ENCODE peak calls at places on chromosomes 2 and 18, in ten cellular contexts. Q is activated naive CD4-positive, alpha-beta T cell treated with anti-CD3 and anti-CD28 coated beads, Interleukin-2, amount 10 ng/mL, durations not matched to agents 7 days and 5 days; C is activated CD4-positive, alpha-beta T cell treated with anti-CD3 and anti-CD28 coated beads, Interleukin-2, amount 50 U/mL, for 4 hours; D is stimulated activated CD4-positive, alpha-beta T cell treated with anti-CD3 and anti-CD28 coated beads, Interleukin-12 subunit alpha, Interleukin-12 subunit beta, amount 100 ng/mL, for 48 hours; O is endothelial cell; H is WTC11; J is posterior vena cava; N is PC-9; S is HuH-7.5; I is heart left ventricle. W is an unnamed sample.

GRCh38 chr2:218130373-218130772 is 4.5 kb downstream of the CXCR2 start:
- DNase-seq in Q (no peak), C (no peak), D (no peak), O (no peak), H (no peak), J (no peak), N (no peak), S (no peak), I (no peak), W (no peak)

GRCh38 chr2:111662039-111662740 is 221.8 kb downstream of the ANAPC1 start:
- DNase-seq in Q (no peak), C (no peak), D (no peak), O (no peak), H (no peak), J (no peak), N (peak; percentile 41), S (no peak), I (no peak), W (no peak)

GRCh38 chr2:177056540-177056939 is 156.1 kb upstream of the HNRNPA3 start:
- DNase-seq in Q (no peak), C (no peak), D (no peak), O (peak; percentile 29), H (peak; percentile 28), J (no peak), N (no peak), S (peak; percentile 24), I (no peak), W (no peak)

GRCh38 chr2:10434885-10435419 is 13.2 kb downstream of the ODC1 start:
- DNase-seq in Q (peak; percentile 73), C (peak; percentile 53), D (peak; percentile 74), O (peak; percentile 94), H (peak; percentile 84), J (peak; percentile 93), N (peak; percentile 62), S (peak; percentile 86), I (peak; percentile 75), W (peak; percentile 76)

GRCh38 chr2:218860950-218861381 is 1.4 kb downstream of the WNT6 start:
- DNase-seq in Q (no peak), C (no peak), D (no peak), O (no peak), H (peak; percentile 87), J (peak; percentile 79), N (no peak), S (peak; percentile 61), I (peak; percentile 75), W (no peak)

GRCh38 chr18:55477537-55478300 is 110.3 kb downstream of the TCF4 start:
- DNase-seq in Q (peak; percentile 47), C (peak; percentile 1), D (no peak), O (no peak), H (no peak), J (no peak), N (no peak), S (no peak), I (no peak), W (no peak)

GRCh38 chr2:21034972-21035279 is 8.9 kb downstream of the APOB start:
- DNase-seq in Q (no peak), C (no peak), D (no peak), O (no peak), H (no peak), J (no peak), N (no peak), S (no peak), I (no peak), W (no peak)

GRCh38 chr2:240131296-240131695 is 4.8 kb downstream of the COPS9 start:
- DNase-seq in Q (no peak), C (no peak), D (no peak), O (no peak), H (no peak), J (peak; percentile 62), N (no peak), S (no peak), I (no peak), W (no peak)

GRCh38 chr2:132725134-132725533 is 55.1 kb upstream of the LYPD1 start:
- DNase-seq in Q (no peak), C (no peak), D (no peak), O (no peak), H (no peak), J (no peak), N (no peak), S (no peak), I (no peak), W (no peak)

GRCh38 chr2:177433402-177433801 is 40.8 kb downstream of the AGPS start:
- DNase-seq in Q (no peak), C (no peak), D (no peak), O (no peak), H (no peak), J (no peak), N (no peak), S (no peak), I (no peak), W (no peak)

GRCh38 chr2:217553689-217554088 is 449.1 kb downstream of the TNS1 start:
- DNase-seq in Q (no peak), C (no peak), D (no peak), O (no peak), H (no peak), J (no peak), N (no peak), S (no peak), I (no peak), W (no peak)

GRCh38 chr2:220445429-220446105 is 818.1 kb downstream of the SLC4A3 start:
- DNase-seq in Q (no peak), C (no peak), D (no peak), O (no peak), H (no peak), J (no peak), N (no peak), S (no peak), I (no peak), W (no peak)

GRCh38 chr18:80009661-80010550 is 21.5 kb upstream of the TXNL4A start:
- DNase-seq in Q (no peak), C (no peak), D (no peak), O (no peak), H (no peak), J (peak; percentile 94), N (peak; percentile 71), S (no peak), I (peak; percentile 86), W (peak; percentile 26)

GRCh38 chr2:166539340-166540162 is 45.5 kb upstream of the SCN7A start:
- DNase-seq in Q (peak; percentile 20), C (no peak), D (peak; percentile 47), O (peak; percentile 65), H (no peak), J (no peak), N (no peak), S (no peak), I (no peak), W (peak; percentile 41)

GRCh38 chr2:241001413-241002274 is 3.2 kb downstream of the SNED1 start:
- DNase-seq in Q (no peak), C (no peak), D (no peak), O (no peak), H (no peak), J (peak; percentile 66), N (no peak), S (no peak), I (no peak), W (no peak)

GRCh38 chr18:7921938-7922587 is 354.9 kb downstream of the PTPRM start:
- DNase-seq in Q (no peak), C (no peak), D (no peak), O (no peak), H (no peak), J (no peak), N (peak; percentile 88), S (no peak), I (no peak), W (peak; percentile 43)

GRCh38 chr2:241501551-241501950 is 6.8 kb downstream of the STK25 start:
- DNase-seq in Q (no peak), C (no peak), D (no peak), O (no peak), H (no peak), J (no peak), N (no peak), S (no peak), I (no peak), W (no peak)

GRCh38 chr2:40093036-40093673 is 314.1 kb upstream of the THUMPD2 start:
- DNase-seq in Q (no peak), C (no peak), D (no peak), O (no peak), H (no peak), J (no peak), N (no peak), S (no peak), I (no peak), W (no peak)

GRCh38 chr2:121994238-121995206 is 239.1 kb downstream of the TSN start:
- DNase-seq in Q (no peak), C (no peak), D (no peak), O (no peak), H (no peak), J (no peak), N (no peak), S (no peak), I (no peak), W (no peak)

GRCh38 chr18:50279752-50280151 is 1.6 kb downstream of the MBD1 start:
- DNase-seq in Q (no peak), C (no peak), D (no peak), O (no peak), H (no peak), J (no peak), N (no peak), S (no peak), I (no peak), W (no peak)

GRCh38 chr18:79459946-79460345 is 64.2 kb downstream of the NFATC1 start:
- DNase-seq in Q (no peak), C (no peak), D (no peak), O (no peak), H (no peak), J (no peak), N (no peak), S (no peak), I (no peak), W (no peak)

GRCh38 chr2:5035134-5035533 is 657.0 kb upstream of the SOX11 start:
- DNase-seq in Q (no peak), C (no peak), D (no peak), O (no peak), H (no peak), J (no peak), N (no peak), S (no peak), I (no peak), W (no peak)

GRCh38 chr2:10304458-10305253 is 2.0 kb downstream of the HPCAL1 start:
- DNase-seq in Q (no peak), C (no peak), D (no peak), O (no peak), H (no peak), J (no peak), N (no peak), S (no peak), I (no peak), W (no peak)

GRCh38 chr2:115161531-115162453 is 719.4 kb downstream of the DPP10 start:
- DNase-seq in Q (no peak), C (no peak), D (no peak), O (peak; percentile 39), H (peak; percentile 58), J (no peak), N (no peak), S (no peak), I (no peak), W (peak; percentile 74)

GRCh38 chr2:42851186-42851585 is 58.8 kb upstream of the HAAO start:
- DNase-seq in Q (no peak), C (no peak), D (no peak), O (no peak), H (no peak), J (no peak), N (no peak), S (no peak), I (no peak), W (no peak)

GRCh38 chr2:237053066-237053465 is 32.6 kb upstream of the COPS8 start:
- DNase-seq in Q (no peak), C (no peak), D (no peak), O (no peak), H (no peak), J (no peak), N (no peak), S (no peak), I (no peak), W (no peak)

GRCh38 chr18:32271649-32272324 is 81.9 kb downstream of the MEP1B start:
- DNase-seq in Q (peak; percentile 28), C (no peak), D (peak; percentile 8), O (peak; percentile 56), H (peak; percentile 31), J (no peak), N (no peak), S (peak; percentile 12), I (no peak), W (no peak)

GRCh38 chr2:219439518-219439917 is 4.9 kb downstream of the SPEG start:
- DNase-seq in Q (no peak), C (no peak), D (no peak), O (no peak), H (no peak), J (peak; percentile 54), N (no peak), S (no peak), I (peak; percentile 13), W (no peak)